ENCODE peak calls at places on chromosomes 11 and 22, in four cellular contexts. K, Q, A and Z are unnamed samples.

GRCh38 chr22:38455530-38456271 is 702 bp upstream of the KCNJ4 start:
- DNase-seq in K (peak; percentile 52), Q (no peak), A (peak; percentile 97), Z (no peak)

GRCh38 chr11:58075781-58076180 is 45.0 kb downstream of the OR6Q1 start:
- DNase-seq in K (peak; percentile 35), Q (no peak), A (no peak), Z (no peak)

GRCh38 chr22:19800306-19800705 is 39.7 kb downstream of the TBX1 start:
- DNase-seq in K (no peak), Q (no peak), A (no peak), Z (no peak)

GRCh38 chr11:66408488-66409214 is 12.2 kb upstream of the NPAS4 start:
- DNase-seq in K (peak; percentile 93), Q (peak; percentile 79), A (peak; percentile 99), Z (peak; percentile 90)

GRCh38 chr11:123211981-123212380 is 16.9 kb upstream of the CLMP start:
- DNase-seq in K (no peak), Q (no peak), A (peak; percentile 38), Z (no peak)

GRCh38 chr11:134724779-134725140 is 312.7 kb upstream of the B3GAT1 start:
- DNase-seq in K (no peak), Q (no peak), A (no peak), Z (no peak)

GRCh38 chr22:31141551-31141950 is 1.2 kb upstream of the PLA2G3 start:
- DNase-seq in K (no peak), Q (no peak), A (peak; percentile 21), Z (no peak)

GRCh38 chr11:100592619-100593309 is 94.3 kb upstream of the ARHGAP42 start:
- DNase-seq in K (peak; percentile 57), Q (no peak), A (no peak), Z (no peak)

GRCh38 chr22:46361861-46362220 is 26.3 kb downstream of the TRMU start:
- DNase-seq in K (no peak), Q (no peak), A (peak; percentile 40), Z (no peak)

GRCh38 chr11:70568504-70569172 is 170.3 kb downstream of the CTTN start:
- DNase-seq in K (peak; percentile 63), Q (no peak), A (peak; percentile 96), Z (no peak)
- H3K4me3 ChIP-seq in K (peak overlapping the region; percentile 79), Q (no peak overlapping the region), A (peak overlapping the region; percentile 15), Z (no peak overlapping the region)

GRCh38 chr11:64686466-64687175 is 36.4 kb downstream of the NRXN2 start:
- DNase-seq in K (no peak), Q (no peak), A (no peak), Z (no peak)

GRCh38 chr11:64688534-64688982 is 34.4 kb downstream of the NRXN2 start:
- DNase-seq in K (peak; percentile 91), Q (peak; percentile 75), A (peak; percentile 88), Z (peak; percentile 87)

GRCh38 chr11:64687204-64687603 is 35.8 kb downstream of the NRXN2 start:
- DNase-seq in K (no peak), Q (no peak), A (no peak), Z (no peak)

GRCh38 chr11:64690235-64690634 is 32.8 kb downstream of the NRXN2 start:
- DNase-seq in K (no peak), Q (no peak), A (no peak), Z (no peak)

DNA sequence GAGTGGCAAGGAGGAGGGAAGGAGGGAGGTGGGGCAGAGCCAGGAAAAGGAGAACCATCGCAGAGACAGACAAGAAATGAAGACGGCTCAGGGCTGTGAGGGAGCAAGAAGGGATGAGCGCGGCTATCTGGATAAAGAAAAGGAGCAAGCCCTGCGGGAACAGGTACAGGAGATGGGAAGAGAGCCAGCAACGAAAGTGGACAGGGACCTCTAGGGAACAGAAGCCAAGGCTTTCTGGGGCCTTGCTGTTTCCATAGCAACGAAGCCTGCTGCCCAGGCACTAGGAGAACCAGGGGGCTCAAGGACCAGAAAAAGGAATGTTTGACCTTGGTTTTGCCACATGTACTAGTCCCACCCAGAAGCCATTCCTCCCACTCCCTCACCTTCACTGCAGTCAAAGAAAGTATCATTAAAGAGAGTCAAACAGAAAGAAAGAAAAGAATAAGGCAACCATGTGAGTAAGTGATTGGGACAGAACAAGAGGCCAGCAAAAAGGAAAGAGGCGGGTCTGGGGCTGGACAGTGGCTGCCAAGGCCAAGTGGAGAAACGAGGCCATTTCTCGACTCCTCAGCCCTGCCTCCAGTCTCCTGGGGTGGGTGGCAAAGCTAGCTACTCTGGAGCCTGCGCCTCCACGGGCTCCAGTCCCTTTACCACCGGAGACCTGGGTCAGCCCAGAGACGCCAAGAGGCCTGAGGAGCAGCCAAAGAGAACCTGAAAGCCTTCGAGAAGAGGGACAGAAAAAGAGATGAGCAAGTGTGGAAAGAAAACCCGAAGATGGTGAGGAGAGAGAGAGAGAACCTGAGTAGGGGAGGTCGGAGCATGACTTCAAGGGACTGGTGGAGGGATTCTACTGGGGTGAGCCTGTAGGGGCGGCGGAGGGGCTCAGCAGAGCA is 35.1 kb downstream of the NRXN2 start:
- DNase-seq in K (no peak), Q (no peak), A (peak; percentile 95), Z (no peak)
- H3K4me3 ChIP-seq in K (no peak overlapping the region), Q (no peak overlapping the region), A (no peak overlapping the region), Z (no peak overlapping the region)

GRCh38 chr22:33927752-33928151 is 7.5 kb upstream of the LARGE1 start:
- DNase-seq in K (no peak), Q (no peak), A (no peak), Z (no peak)

GRCh38 chr22:33923033-33923432 is 2.8 kb upstream of the LARGE1 start:
- DNase-seq in K (peak; percentile 43), Q (no peak), A (no peak), Z (no peak)

GRCh38 chr22:33922268-33922667 is 2.0 kb upstream of the LARGE1 start:
- DNase-seq in K (peak; percentile 63), Q (no peak), A (no peak), Z (no peak)

GRCh38 chr22:33923660-33924246 is 3.5 kb upstream of the LARGE1 start:
- DNase-seq in K (peak; percentile 73), Q (no peak), A (peak; percentile 72), Z (no peak)

DNA sequence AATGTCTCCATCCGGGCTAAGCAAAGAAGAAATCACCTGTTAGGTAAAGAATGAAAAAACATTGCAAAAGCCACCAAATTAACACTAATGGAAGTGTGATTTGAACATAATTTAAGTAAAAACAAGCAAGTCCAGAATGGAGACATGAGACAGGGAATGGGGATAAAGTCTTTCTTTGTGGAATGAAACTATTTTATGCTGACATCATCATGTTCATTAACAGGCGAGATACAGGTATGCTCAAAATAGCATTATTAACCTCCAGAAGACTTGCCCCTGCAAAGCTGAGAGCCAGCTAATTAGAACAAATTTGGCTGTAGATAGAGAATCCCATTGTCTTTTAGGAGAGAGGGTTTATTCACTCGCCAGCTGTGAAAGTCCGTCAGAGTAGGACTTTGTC is 4.9 kb upstream of the LARGE1 start:
- DNase-seq in K (no peak), Q (no peak), A (no peak), Z (no peak)
- H3K4me3 ChIP-seq in K (no peak overlapping the region), Q (no peak overlapping the region), A (no peak overlapping the region), Z (no peak overlapping the region)

GRCh38 chr11:124760806-124761205 is 1.3 kb downstream of the ESAM start:
- DNase-seq in K (no peak), Q (no peak), A (no peak), Z (no peak)
- H3K4me3 ChIP-seq in K (no peak overlapping the region), Q (no peak overlapping the region), A (no peak overlapping the region), Z (no peak overlapping the region)

GRCh38 chr22:45312415-45312814 is 2.7 kb downstream of the FAM118A start:
- DNase-seq in K (no peak), Q (no peak), A (no peak), Z (no peak)

GRCh38 chr22:45314054-45314721 is 4.5 kb downstream of the FAM118A start:
- DNase-seq in K (no peak), Q (no peak), A (no peak), Z (no peak)

GRCh38 chr22:45316796-45317526 is 7.2 kb downstream of the FAM118A start:
- DNase-seq in K (no peak), Q (no peak), A (no peak), Z (no peak)

GRCh38 chr22:45312856-45313255 is 3.1 kb downstream of the FAM118A start:
- DNase-seq in K (no peak), Q (no peak), A (no peak), Z (no peak)

DNA sequence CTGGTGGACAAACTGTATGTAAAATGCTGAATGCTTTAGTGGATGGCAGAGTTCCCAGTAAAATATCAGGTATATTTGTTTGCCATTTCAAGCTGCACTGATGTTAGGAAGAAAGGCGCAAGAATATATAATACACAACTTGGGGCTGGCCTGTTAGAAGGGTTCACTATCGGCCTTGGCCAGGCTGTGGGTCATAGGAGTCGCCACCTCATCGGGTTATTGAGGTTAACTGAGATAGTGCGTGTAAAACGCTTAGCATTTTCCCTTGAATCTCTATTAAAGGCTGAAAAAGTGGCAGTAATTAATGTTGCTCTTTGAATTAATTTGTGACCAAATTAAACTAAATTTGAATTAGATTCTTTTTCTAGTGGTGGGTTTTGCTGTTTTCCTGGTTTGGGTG is 5.1 kb downstream of the FAM118A start:
- DNase-seq in K (no peak), Q (no peak), A (no peak), Z (no peak)
- H3K4me3 ChIP-seq in K (no peak overlapping the region), Q (no peak overlapping the region), A (no peak overlapping the region), Z (no peak overlapping the region)